ENCODE peak calls at places on chromosomes 2 and 18, in five cellular contexts. L is stimulated activated CD4-positive, alpha-beta T cell treated with anti-CD3 and anti-CD28 coated beads, Interleukin-15, amount 100 ng/mL, for 1 hour; R is activated effector memory CD4-positive, alpha-beta T cell treated with anti-CD3 and anti-CD28 coated beads, Interleukin-2, amount 50 U/mL, for 16 hours; O is activated T-cell treated with anti-CD3 and anti-CD28 coated beads, Interleukin-2, amount 50 U/mL, for 72 hours; T is skeletal muscle cell. P is an unnamed sample.

GRCh38 chr2:67626076-67626475 is 228.9 kb downstream of the ETAA1 start:
- DNase-seq in R (no peak), T (no peak), L (no peak), O (no peak), P (peak; percentile 38)

GRCh38 chr2:239824051-239824694 is 201.0 kb downstream of the NDUFA10 start:
- DNase-seq in R (peak; percentile 50), L (no peak), O (no peak), T (no peak), P (no peak)

GRCh38 chr2:33069894-33070651 is 123.3 kb downstream of the LTBP1 start:
- DNase-seq in R (peak; percentile 66), O (peak; percentile 71), T (peak; percentile 98), L (no peak), P (peak; percentile 98)

GRCh38 chr2:53490659-53491058 is 276.9 kb upstream of the CHAC2 start:
- DNase-seq in O (no peak), R (no peak), L (no peak), T (peak; percentile 24), P (no peak)

GRCh38 chr18:38961880-38962279 is 1396.3 kb upstream of the CELF4 start:
- DNase-seq in R (no peak), T (no peak), L (no peak), O (no peak), P (no peak)

GRCh38 chr18:79525556-79526467 is 130.1 kb downstream of the NFATC1 start:
- DNase-seq in T (no peak), R (peak; percentile 61), L (no peak), O (no peak), P (no peak)

GRCh38 chr2:42339191-42339912 is 21.7 kb downstream of the COX7A2L start:
- DNase-seq in O (no peak), L (no peak), R (no peak), T (no peak), P (no peak)

GRCh38 chr18:55353806-55354205 is 234.2 kb downstream of the TCF4 start:
- DNase-seq in L (no peak), O (no peak), T (no peak), R (no peak), P (no peak)

GRCh38 chr2:45432406-45432805 is 178.7 kb downstream of the SRBD1 start:
- DNase-seq in R (no peak), T (no peak), L (no peak), O (no peak), P (no peak)

GRCh38 chr2:133790706-133791105 is 222.4 kb upstream of the NCKAP5 start:
- DNase-seq in T (no peak), L (no peak), O (no peak), R (no peak), P (no peak)

GRCh38 chr2:38806407-38807071 is 28.5 kb downstream of the GEMIN6 start:
- DNase-seq in L (no peak), R (no peak), T (no peak), O (no peak), P (no peak)

GRCh38 chr2:16487686-16488085 is 177.9 kb downstream of the CYRIA start:
- DNase-seq in R (no peak), L (no peak), O (no peak), T (peak; percentile 2), P (peak; percentile 5)

GRCh38 chr2:71639735-71640134 is 186.4 kb downstream of the DYSF start:
- DNase-seq in O (no peak), T (no peak), L (no peak), R (no peak), P (no peak)

GRCh38 chr18:28091197-28091596 is 85.7 kb downstream of the CDH2 start:
- DNase-seq in R (no peak), T (no peak), L (no peak), O (no peak), P (no peak)

P was measured in astrocyte of the cerebellum.